ENCODE peak calls at places on chromosomes 3 and 15, in six cellular contexts. L is HCT116, V is HL-60, D is breast epithelium, I is sigmoid colon, M is upper lobe of left lung. C is an unnamed sample.

GRCh38 chr3:194306771-194307640 is 44.1 kb downstream of the CPN2 start:
- DNase-seq in L (no peak), D (no peak), V (no peak), M (no peak), I (peak), C (no peak)

GRCh38 chr3:18393906-18394305 is 31.2 kb downstream of the SATB1 start:
- DNase-seq in I (no peak), M (no peak), D (no peak), V (no peak), L (no peak), C (no peak)

GRCh38 chr3:58383476-58383875 is 50.2 kb downstream of the PDHB start:
- DNase-seq in M (no peak), V (no peak), D (no peak), L (no peak), I (no peak), C (no peak)

GRCh38 chr3:10552631-10552943 is 47.2 kb upstream of the ATP2B2 start:
- DNase-seq in M (no peak), L (no peak), I (peak), V (peak), D (no peak), C (no peak)

GRCh38 chr15:70587896-70588567 is 175.3 kb downstream of the UACA start:
- DNase-seq in V (no peak), M (no peak), D (peak), I (no peak), L (no peak), C (no peak)

GRCh38 chr15:101255615-101256350 is 3.9 kb upstream of the CHSY1 start:
- DNase-seq in D (no peak), L (no peak), I (no peak), M (no peak), V (no peak), C (no peak)

GRCh38 chr3:154181127-154181691 is 60.0 kb downstream of the ARHGEF26 start:
- DNase-seq in I (peak), V (no peak), D (no peak), L (no peak), M (no peak), C (no peak)

GRCh38 chr15:63463030-63463429 is 41.4 kb upstream of the USP3 start:
- DNase-seq in M (no peak), D (no peak), V (no peak), L (no peak), I (no peak), C (no peak)

GRCh38 chr3:183085634-183086390 is 13.5 kb downstream of the MCCC1 start:
- DNase-seq in M (no peak), V (peak), L (no peak), D (no peak), I (no peak), C (no peak)

GRCh38 chr15:90960316-90961091 is 5.8 kb downstream of the RCCD1 start:
- DNase-seq in V (no peak), D (no peak), L (no peak), I (no peak), M (peak), C (no peak)

GRCh38 chr3:53229606-53230005 is 26.2 kb downstream of the TKT start:
- DNase-seq in V (no peak), D (no peak), I (no peak), M (no peak), L (no peak), C (no peak)

GRCh38 chr3:190074817-190075216 is 45.9 kb downstream of the P3H2 start:
- DNase-seq in D (no peak), I (no peak), M (no peak), V (no peak), L (no peak), C (no peak)

GRCh38 chr3:197472151-197472550 is 83.6 kb downstream of the BDH1 start:
- DNase-seq in I (no peak), V (no peak), L (no peak), D (no peak), M (no peak), C (no peak)

GRCh38 chr3:188421151-188421821 is 267.3 kb downstream of the LPP start:
- DNase-seq in M (no peak), D (no peak), I (no peak), L (no peak), V (no peak), C (no peak)

GRCh38 chr15:68205949-68206539 is 912 bp upstream of the CALML4 start:
- DNase-seq in V (peak), L (no peak), I (peak), M (peak), D (no peak), C (no peak)

GRCh38 chr15:72800819-72801481 is 17.4 kb upstream of the ADPGK start:
- DNase-seq in D (no peak), M (no peak), L (no peak), I (no peak), V (no peak), C (no peak)

GRCh38 chr3:9976736-9977709 is 9.6 kb downstream of the EMC3 start:
- DNase-seq in D (peak), M (no peak), L (peak), V (peak), I (peak), C (no peak)

GRCh38 chr15:99658000-99658399 is 75.2 kb downstream of the LYSMD4 start:
- DNase-seq in D (no peak), I (no peak), M (no peak), V (no peak), L (no peak), C (no peak)

GRCh38 chr3:149247929-149248691 is 26.5 kb upstream of the CP start:
- DNase-seq in I (no peak), M (no peak), D (no peak), V (no peak), L (no peak), C (no peak)

GRCh38 chr3:182364723-182365650 is 428.3 kb upstream of the ATP11B start:
- DNase-seq in D (no peak), L (peak), M (no peak), V (no peak), I (peak), C (no peak)

GRCh38 chr3:70861855-70862254 is 549.4 kb upstream of the MDFIC2 start:
- DNase-seq in I (no peak), D (no peak), V (no peak), L (no peak), M (no peak), C (no peak)

GRCh38 chr15:57436166-57436565 is 59.9 kb downstream of the CGNL1 start:
- DNase-seq in V (no peak), D (no peak), M (no peak), L (no peak), I (no peak), C (no peak)

GRCh38 chr3:125965505-125965904 is 3.5 kb upstream of the ROPN1B start:
- DNase-seq in L (no peak), M (no peak), V (no peak), I (no peak), D (no peak), C (no peak)

GRCh38 chr3:192571197-192571791 is 156.0 kb downstream of the FGF12 start:
- DNase-seq in V (no peak), I (peak), L (no peak), M (peak), D (peak), C (no peak)

GRCh38 chr15:63202858-63203257 is 13.5 kb downstream of the RAB8B start:
- DNase-seq in I (no peak), D (no peak), V (no peak), L (no peak), M (no peak), C (no peak)

GRCh38 chr3:14988988-14989394 is 41.6 kb downstream of the NR2C2 start:
- DNase-seq in L (peak), I (no peak), V (peak), M (no peak), D (no peak), C (peak)

GRCh38 chr3:72245183-72245811 is 460.3 kb upstream of the PROK2 start:
- DNase-seq in V (no peak), L (no peak), M (no peak), D (no peak), I (peak), C (no peak)

GRCh38 chr15:82044373-82045178 is 1.2 kb downstream of the MEX3B start:
- DNase-seq in L (no peak), D (peak), V (peak), I (peak), M (peak), C (peak)

GRCh38 chr3:52779411-52780297 is 2.3 kb downstream of the ITIH1 start:
- DNase-seq in M (no peak), D (no peak), I (peak), L (no peak), V (peak), C (no peak)

GRCh38 chr3:51675201-51675611 is 4.2 kb downstream of the TEX264 start:
- DNase-seq in L (no peak), V (no peak), M (no peak), D (no peak), I (peak), C (no peak)

GRCh38 chr3:151320131-151320530 is 3.5 kb upstream of the GPR87 start:
- DNase-seq in I (no peak), V (no peak), D (no peak), L (no peak), M (no peak), C (no peak)

GRCh38 chr15:70902105-70902504 is 9.5 kb downstream of the LRRC49 start:
- DNase-seq in V (no peak), D (no peak), M (no peak), I (no peak), L (peak), C (no peak)

GRCh38 chr15:88563638-88564037 is 17.2 kb upstream of the DET1 start:
- DNase-seq in D (no peak), I (no peak), L (no peak), M (no peak), V (no peak), C (no peak)

GRCh38 chr3:189195302-189195701 is 23.5 kb downstream of the TPRG1 start:
- DNase-seq in D (no peak), V (peak), M (no peak), L (no peak), I (no peak), C (no peak)

GRCh38 chr15:29822100-29822684 is at the start of gene TJP1:
- DNase-seq in D (peak), V (no peak), I (peak), M (peak), L (no peak), C (no peak)
- TF ChIP-seq POLR2AphosphoS5 in D (peak), V (no peak), I (peak), M (peak), L (peak), C (no peak)

GRCh38 chr3:163468531-163469335 is 1609.6 kb downstream of the SI start:
- DNase-seq in M (no peak), D (no peak), L (no peak), V (no peak), I (no peak), C (no peak)
- TF ChIP-seq POLR2AphosphoS5 in M (no peak), D (no peak), L (no peak), V (no peak), I (no peak), C (no peak)

GRCh38 chr3:42684632-42685362 is 540 bp upstream of the KLHL40 start:
- DNase-seq in D (no peak), I (no peak), V (no peak), L (no peak), M (no peak), C (no peak)

GRCh38 chr3:42685891-42686820 is 819 bp downstream of the KLHL40 start:
- DNase-seq in I (peak), D (no peak), V (no peak), L (no peak), M (no peak), C (no peak)

GRCh38 chr3:42682301-42683070 is 2.9 kb upstream of the KLHL40 start:
- DNase-seq in M (no peak), I (peak), L (no peak), V (no peak), D (no peak), C (no peak)

GRCh38 chr3:42685363-42685881 is at the start of gene KLHL40:
- DNase-seq in I (peak), D (no peak), L (no peak), V (no peak), M (peak), C (no peak)

GRCh38 chr3:42683875-42684593 is 1.3 kb upstream of the KLHL40 start:
- DNase-seq in V (no peak), L (peak), I (peak), M (no peak), D (peak), C (no peak)
- TF ChIP-seq POLR2AphosphoS5 in V (no peak), L (no peak), I (peak), M (peak), D (no peak), C (no peak)

GRCh38 chr15:77457619-77458265 is 37.1 kb downstream of the HMG20A start:
- DNase-seq in M (no peak), V (no peak), D (no peak), I (no peak), L (no peak), C (no peak)
- TF ChIP-seq POLR2AphosphoS5 in M (no peak), V (no peak), D (no peak), I (no peak), L (no peak), C (no peak)

DNA sequence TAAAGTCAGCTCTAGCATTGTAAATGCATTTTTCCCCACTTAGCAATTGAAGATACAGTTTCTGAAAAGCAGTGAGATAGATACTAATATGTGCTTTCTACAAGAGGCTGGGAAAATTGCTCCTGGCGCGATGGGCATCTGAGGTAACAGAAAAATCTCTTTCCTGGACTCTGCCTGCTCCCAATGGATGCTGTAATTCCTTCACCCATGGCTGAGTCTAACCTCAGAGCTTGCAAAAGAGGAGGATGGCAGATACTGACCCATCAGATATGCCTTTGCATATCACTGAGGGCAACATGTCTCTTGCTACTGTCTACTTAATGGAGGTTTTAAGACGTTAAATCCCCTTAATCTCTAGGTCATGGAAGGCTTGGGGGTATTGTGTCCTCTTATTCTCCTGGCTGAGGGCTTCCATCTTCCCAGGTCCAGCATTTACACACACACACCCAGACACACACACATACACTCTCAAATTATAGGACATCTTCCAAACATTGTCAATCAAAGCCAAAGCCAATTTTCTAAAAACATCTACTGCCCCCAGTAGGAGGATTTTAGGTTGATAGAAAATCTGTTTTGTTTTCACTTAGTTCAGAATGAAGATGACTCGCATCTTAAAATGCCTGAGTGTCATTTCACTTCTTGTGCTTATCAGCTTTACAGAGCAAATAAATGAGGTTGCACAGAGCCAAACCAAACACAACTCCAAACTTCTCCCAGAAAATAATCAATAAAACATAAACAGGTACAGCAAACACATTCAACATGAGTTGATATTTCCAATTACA is 2.4 kb downstream of the TRPM1 start:
- DNase-seq in M (no peak), I (no peak), D (no peak), L (no peak), V (no peak), C (no peak)
- TF ChIP-seq POLR2AphosphoS5 in M (no peak), I (no peak), D (no peak), L (no peak), V (no peak), C (no peak)

C was measured in GM12891.